ENCODE peak calls at places on chromosomes 12 and 14, in five cellular contexts. One of them, this sample, is unnamed. For H3K27me3, the result is how much of the 10 kb centered on the place peaks cover.

GRCh38 chr14:56650075-56650474 is 70.5 kb downstream of the TMEM260 start:
- DNase-seq in ovary: no peak
- DNase-seq in tibial artery: peak
- DNase-seq in AG04450: no peak
- DNase-seq in kidney epithelial cell: no peak
- DNase-seq in this sample: no peak

GRCh38 chr12:110344657-110345056 is 58.9 kb downstream of the ANAPC7 start:
- DNase-seq in tibial artery: no peak
- DNase-seq in ovary: no peak
- DNase-seq in AG04450: no peak
- DNase-seq in kidney epithelial cell: no peak
- DNase-seq in this sample: no peak

GRCh38 chr12:14207946-14208612 is 157.4 kb upstream of the ATF7IP start:
- DNase-seq in kidney epithelial cell: no peak
- DNase-seq in ovary: no peak
- DNase-seq in AG04450: no peak
- DNase-seq in tibial artery: no peak
- DNase-seq in this sample: no peak

GRCh38 chr12:111467862-111468245 is 62.1 kb downstream of the SH2B3 start:
- DNase-seq in AG04450: peak
- DNase-seq in ovary: no peak
- DNase-seq in kidney epithelial cell: no peak
- DNase-seq in tibial artery: no peak
- DNase-seq in this sample: no peak

GRCh38 chr14:70008863-70009262 is 129.6 kb downstream of the SMOC1 start:
- DNase-seq in AG04450: no peak
- DNase-seq in tibial artery: no peak
- DNase-seq in ovary: no peak
- DNase-seq in kidney epithelial cell: no peak
- DNase-seq in this sample: no peak

GRCh38 chr14:100749967-100750597 is 23.4 kb downstream of the DLK1 start:
- DNase-seq in AG04450: no peak
- DNase-seq in ovary: no peak
- DNase-seq in kidney epithelial cell: no peak
- DNase-seq in tibial artery: peak
- DNase-seq in this sample: no peak

GRCh38 chr14:95256011-95256775 is 63.5 kb downstream of the CLMN start:
- DNase-seq in kidney epithelial cell: peak
- DNase-seq in ovary: no peak
- DNase-seq in tibial artery: no peak
- DNase-seq in AG04450: no peak
- DNase-seq in this sample: no peak

GRCh38 chr14:65703996-65704395 is 291.5 kb downstream of the FUT8 start:
- DNase-seq in kidney epithelial cell: no peak
- DNase-seq in tibial artery: no peak
- DNase-seq in ovary: no peak
- DNase-seq in AG04450: no peak
- DNase-seq in this sample: no peak

GRCh38 chr12:31508436-31509150 is 82.3 kb downstream of the DENND5B start:
- DNase-seq in ovary: no peak
- DNase-seq in tibial artery: no peak
- DNase-seq in kidney epithelial cell: no peak
- DNase-seq in AG04450: no peak
- DNase-seq in this sample: no peak

GRCh38 chr14:24712909-24713308 is 78.9 kb upstream of the GZMB start:
- DNase-seq in kidney epithelial cell: no peak
- DNase-seq in AG04450: no peak
- DNase-seq in tibial artery: no peak
- DNase-seq in ovary: no peak
- DNase-seq in this sample: no peak

GRCh38 chr14:63650336-63650952 is 8.8 kb upstream of the WDR89 start:
- DNase-seq in ovary: no peak
- DNase-seq in kidney epithelial cell: no peak
- DNase-seq in tibial artery: no peak
- DNase-seq in AG04450: no peak
- DNase-seq in this sample: no peak

GRCh38 chr12:57549909-57550627 is at the start of gene KIF5A:
- DNase-seq in AG04450: no peak
- DNase-seq in ovary: no peak
- DNase-seq in kidney epithelial cell: no peak
- DNase-seq in tibial artery: peak
- DNase-seq in this sample: no peak

GRCh38 chr14:79972230-79972629 is 239.1 kb downstream of the DIO2 start:
- DNase-seq in AG04450: no peak
- DNase-seq in ovary: no peak
- DNase-seq in tibial artery: no peak
- DNase-seq in kidney epithelial cell: no peak
- DNase-seq in this sample: no peak

GRCh38 chr12:42812086-42812485 is 222.5 kb upstream of the PRICKLE1 start:
- DNase-seq in tibial artery: no peak
- DNase-seq in ovary: no peak
- DNase-seq in kidney epithelial cell: no peak
- DNase-seq in AG04450: no peak
- DNase-seq in this sample: no peak

GRCh38 chr14:52862652-52863338 is 71.4 kb upstream of the GNPNAT1 start:
- DNase-seq in tibial artery: no peak
- DNase-seq in kidney epithelial cell: no peak
- DNase-seq in ovary: no peak
- DNase-seq in AG04450: peak
- DNase-seq in this sample: no peak

GRCh38 chr12:48058771-48059170 is 47.1 kb downstream of the SENP1 start:
- DNase-seq in kidney epithelial cell: no peak
- DNase-seq in AG04450: no peak
- DNase-seq in tibial artery: no peak
- DNase-seq in ovary: no peak
- DNase-seq in this sample: no peak

DNA sequence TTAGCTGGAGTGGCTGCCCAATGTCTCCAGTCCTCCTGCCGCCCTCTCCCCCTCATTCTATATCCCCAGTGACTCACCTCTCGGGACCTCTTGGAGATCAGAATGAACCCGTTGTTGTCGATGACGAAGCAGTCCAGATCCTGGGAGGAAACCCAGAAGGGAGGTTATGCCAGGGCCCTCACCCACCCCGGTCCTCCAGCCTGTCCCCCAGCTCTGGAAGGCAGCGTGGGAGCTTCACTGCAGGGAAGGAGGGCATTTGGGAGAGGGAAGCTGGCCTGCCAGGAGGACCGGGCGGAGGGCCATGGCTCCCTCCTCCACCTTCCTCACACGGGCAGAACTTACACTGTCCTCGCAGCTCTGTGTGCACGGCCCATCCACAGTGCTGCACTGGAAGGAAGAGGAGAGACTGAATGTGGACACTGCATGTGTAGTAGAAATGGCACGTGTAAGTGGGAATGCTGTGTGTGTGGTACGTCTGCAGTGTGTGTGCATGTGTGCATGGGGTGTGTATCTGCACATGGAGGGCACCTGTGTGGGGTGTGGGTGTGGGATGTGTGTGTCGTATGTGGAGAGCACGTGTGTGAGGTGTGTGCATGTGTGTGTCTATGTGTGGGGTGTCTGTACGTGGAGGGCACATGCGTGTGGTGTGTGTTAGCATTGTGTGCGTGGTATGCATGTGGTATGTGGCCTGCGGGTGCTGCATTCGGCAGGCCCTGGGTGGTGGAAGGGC is 10.0 kb upstream of the LRTM2 start:
- DNase-seq in ovary: no peak
- DNase-seq in kidney epithelial cell: no peak
- DNase-seq in AG04450: no peak
- DNase-seq in tibial artery: no peak
- DNase-seq in this sample: no peak
- H3K4me3 ChIP-seq in ovary: no peak
- H3K4me3 ChIP-seq in kidney epithelial cell: no peak
- H3K4me3 ChIP-seq in AG04450: no peak
- H3K4me3 ChIP-seq in tibial artery: no peak
- H3K4me3 ChIP-seq in this sample: no peak

GRCh38 chr14:75427482-75428229 is at the start of gene JDP2:
- DNase-seq in kidney epithelial cell: no peak
- DNase-seq in tibial artery: peak
- DNase-seq in AG04450: peak
- DNase-seq in ovary: peak
- DNase-seq in this sample: peak

GRCh38 chr14:75427126-75427481 is 718 bp upstream of the JDP2 start:
- DNase-seq in AG04450: no peak
- DNase-seq in kidney epithelial cell: no peak
- DNase-seq in ovary: no peak
- DNase-seq in tibial artery: peak
- DNase-seq in this sample: no peak

GRCh38 chr14:75429562-75429961 is 1.7 kb downstream of the JDP2 start:
- DNase-seq in tibial artery: no peak
- DNase-seq in AG04450: no peak
- DNase-seq in kidney epithelial cell: no peak
- DNase-seq in ovary: no peak
- DNase-seq in this sample: no peak

GRCh38 chr14:75430106-75430505 is 2.3 kb downstream of the JDP2 start:
- DNase-seq in tibial artery: peak
- DNase-seq in kidney epithelial cell: no peak
- DNase-seq in ovary: no peak
- DNase-seq in AG04450: no peak
- DNase-seq in this sample: no peak

GRCh38 chr14:75428230-75429104 is 645 bp downstream of the JDP2 start:
- DNase-seq in ovary: peak
- DNase-seq in kidney epithelial cell: no peak
- DNase-seq in tibial artery: peak
- DNase-seq in AG04450: no peak
- DNase-seq in this sample: no peak
- H3K27me3 ChIP-seq in ovary: under half
- H3K27me3 ChIP-seq in kidney epithelial cell: under half
- H3K27me3 ChIP-seq in tibial artery: under half
- H3K27me3 ChIP-seq in AG04450: under half
- H3K27me3 ChIP-seq in this sample: under half

GRCh38 chr12:108369736-108370396 is 30.8 kb upstream of the CMKLR1 start:
- DNase-seq in ovary: no peak
- DNase-seq in AG04450: no peak
- DNase-seq in tibial artery: no peak
- DNase-seq in kidney epithelial cell: no peak
- DNase-seq in this sample: no peak

GRCh38 chr12:108371801-108372344 is 32.8 kb upstream of the CMKLR1 start:
- DNase-seq in AG04450: no peak
- DNase-seq in ovary: no peak
- DNase-seq in kidney epithelial cell: peak
- DNase-seq in tibial artery: peak
- DNase-seq in this sample: peak

GRCh38 chr12:108374596-108375320 is 35.6 kb upstream of the CMKLR1 start:
- DNase-seq in AG04450: no peak
- DNase-seq in ovary: no peak
- DNase-seq in kidney epithelial cell: no peak
- DNase-seq in tibial artery: no peak
- DNase-seq in this sample: no peak

GRCh38 chr12:108375986-108376663 is 37.0 kb upstream of the CMKLR1 start:
- DNase-seq in kidney epithelial cell: no peak
- DNase-seq in tibial artery: no peak
- DNase-seq in ovary: no peak
- DNase-seq in AG04450: no peak
- DNase-seq in this sample: no peak

GRCh38 chr12:108373111-108373510 is 34.0 kb upstream of the CMKLR1 start:
- DNase-seq in kidney epithelial cell: no peak
- DNase-seq in AG04450: no peak
- DNase-seq in ovary: no peak
- DNase-seq in tibial artery: no peak
- DNase-seq in this sample: no peak
- TF ChIP-seq CTCF in kidney epithelial cell: peak
- TF ChIP-seq CTCF in AG04450: no peak
- TF ChIP-seq CTCF in ovary: no peak
- TF ChIP-seq CTCF in tibial artery: no peak
- TF ChIP-seq CTCF in this sample: no peak

GRCh38 chr12:65594373-65594772 is 229.9 kb upstream of the HMGA2 start:
- DNase-seq in kidney epithelial cell: no peak
- DNase-seq in AG04450: no peak
- DNase-seq in tibial artery: no peak
- DNase-seq in ovary: no peak
- DNase-seq in this sample: no peak
- H3K4me3 ChIP-seq in kidney epithelial cell: no peak
- H3K4me3 ChIP-seq in AG04450: no peak
- H3K4me3 ChIP-seq in tibial artery: no peak
- H3K4me3 ChIP-seq in ovary: no peak
- H3K4me3 ChIP-seq in this sample: no peak

GRCh38 chr12:106585862-106586534 is 3.2 kb downstream of the RFX4 start:
- DNase-seq in kidney epithelial cell: no peak
- DNase-seq in AG04450: no peak
- DNase-seq in tibial artery: no peak
- DNase-seq in ovary: no peak
- DNase-seq in this sample: no peak

GRCh38 chr12:106583578-106584103 is 837 bp downstream of the RFX4 start:
- DNase-seq in ovary: no peak
- DNase-seq in kidney epithelial cell: no peak
- DNase-seq in tibial artery: no peak
- DNase-seq in AG04450: no peak
- DNase-seq in this sample: no peak

GRCh38 chr12:106584104-106585064 is 1.6 kb downstream of the RFX4 start:
- DNase-seq in kidney epithelial cell: no peak
- DNase-seq in tibial artery: no peak
- DNase-seq in ovary: no peak
- DNase-seq in AG04450: no peak
- DNase-seq in this sample: no peak

GRCh38 chr12:106586535-106586802 is 3.7 kb downstream of the RFX4 start:
- DNase-seq in ovary: no peak
- DNase-seq in tibial artery: no peak
- DNase-seq in kidney epithelial cell: no peak
- DNase-seq in AG04450: no peak
- DNase-seq in this sample: no peak

GRCh38 chr12:106585237-106585834 is 2.5 kb downstream of the RFX4 start:
- DNase-seq in kidney epithelial cell: no peak
- DNase-seq in AG04450: no peak
- DNase-seq in ovary: no peak
- DNase-seq in tibial artery: no peak
- DNase-seq in this sample: no peak
- H3K27me3 ChIP-seq in kidney epithelial cell: half or more
- H3K27me3 ChIP-seq in AG04450: half or more
- H3K27me3 ChIP-seq in ovary: under half
- H3K27me3 ChIP-seq in tibial artery: under half
- H3K27me3 ChIP-seq in this sample: under half

DNA sequence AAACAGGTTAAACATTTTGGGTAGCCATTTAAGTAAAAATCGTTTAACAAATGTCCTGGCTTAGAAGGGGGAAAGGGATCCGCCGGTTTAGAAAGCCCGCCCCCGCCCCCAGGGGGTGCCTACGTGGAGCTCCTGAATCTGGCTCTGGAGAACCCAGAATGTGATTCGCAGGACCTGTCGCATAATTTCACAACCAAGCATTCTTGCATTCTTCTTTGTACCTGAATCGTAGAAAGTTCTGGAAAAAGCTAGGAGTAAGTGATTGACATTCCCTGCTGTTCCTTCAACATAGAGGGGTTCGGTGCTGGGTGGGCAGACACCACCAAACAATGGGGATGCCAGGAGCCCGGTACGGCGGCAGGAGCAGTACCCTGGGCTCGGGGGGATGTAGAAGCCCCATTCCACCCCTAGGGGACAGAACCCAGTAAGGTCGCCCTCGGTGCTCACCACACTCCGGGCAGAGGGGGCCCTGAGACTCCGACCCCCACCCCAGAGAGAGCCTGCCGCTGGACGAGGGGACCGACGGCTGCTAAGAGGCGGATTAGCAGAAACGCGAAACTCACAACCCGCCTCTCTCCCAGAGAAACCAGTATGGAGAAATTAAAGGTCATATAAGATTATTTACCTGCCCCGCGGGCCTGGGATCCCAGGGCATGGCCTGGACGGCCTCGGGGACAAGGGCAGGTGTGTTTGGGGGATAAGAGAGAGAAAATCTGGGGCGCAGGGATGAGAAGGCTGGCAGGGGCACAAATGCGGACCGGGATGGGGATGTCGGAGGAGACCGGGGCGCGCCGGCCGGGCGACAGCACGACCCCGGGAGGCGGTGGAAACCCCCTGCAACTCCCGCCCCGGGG is 547 bp downstream of the CSRP2 start:
- DNase-seq in AG04450: no peak
- DNase-seq in ovary: peak
- DNase-seq in kidney epithelial cell: no peak
- DNase-seq in tibial artery: peak
- DNase-seq in this sample: no peak
- TF ChIP-seq CTCF in AG04450: peak
- TF ChIP-seq CTCF in ovary: no peak
- TF ChIP-seq CTCF in kidney epithelial cell: peak
- TF ChIP-seq CTCF in tibial artery: peak
- TF ChIP-seq CTCF in this sample: peak

This sample was measured in thoracic aorta.